ENCODE peak calls at places on chromosomes 5 and 9, in nine cellular contexts. N, A, D, J, T, X, F, B and E are unnamed samples.

GRCh38 chr9:136565075-136565721 is 19.4 kb upstream of the NOTCH1 start:
- DNase-seq in A (no peak), J (no peak), D (peak; percentile 85), T (no peak), F (no peak), B (no peak), N (no peak), X (no peak), E (peak; percentile 81)

GRCh38 chr9:123396007-123396511 is 40.1 kb downstream of the CRB2 start:
- DNase-seq in N (no peak), X (no peak), F (no peak), T (no peak), D (no peak), A (no peak), B (no peak), J (no peak), E (no peak)

GRCh38 chr5:134122530-134122929 is 8.0 kb downstream of the TCF7 start:
- DNase-seq in J (no peak), T (peak; percentile 51), N (peak; percentile 63), X (peak; percentile 67), D (no peak), A (no peak), F (no peak), B (no peak), E (no peak)

GRCh38 chr9:94973491-94973941 is 247.0 kb downstream of the AOPEP start:
- DNase-seq in N (no peak), X (no peak), J (no peak), B (no peak), A (no peak), D (no peak), T (no peak), F (peak; percentile 87), E (no peak)

GRCh38 chr5:130627145-130627544 is 537.9 kb downstream of the HINT1 start:
- DNase-seq in A (no peak), N (no peak), J (no peak), T (no peak), D (no peak), X (no peak), F (no peak), B (no peak), E (no peak)

GRCh38 chr9:84748112-84748511 is 78.6 kb downstream of the NTRK2 start:
- DNase-seq in B (no peak), F (no peak), N (no peak), J (no peak), T (no peak), A (no peak), X (no peak), D (no peak), E (no peak)

GRCh38 chr9:3879731-3880493 is 354.1 kb upstream of the RFX3 start:
- DNase-seq in F (no peak), X (no peak), N (no peak), D (no peak), T (no peak), A (no peak), J (no peak), B (no peak), E (no peak)

GRCh38 chr9:89006308-89006707 is 15.0 kb downstream of the S1PR3 start:
- DNase-seq in X (no peak), J (no peak), T (no peak), A (no peak), B (no peak), F (peak; percentile 44), D (no peak), N (no peak), E (no peak)

GRCh38 chr9:137833721-137834613 is 43.6 kb upstream of the CACNA1B start:
- DNase-seq in X (no peak), A (no peak), J (no peak), N (no peak), B (no peak), D (no peak), T (no peak), F (no peak), E (no peak)

GRCh38 chr5:133682496-133682895 is 70.2 kb upstream of the FSTL4 start:
- DNase-seq in F (no peak), A (no peak), T (no peak), B (no peak), N (no peak), X (no peak), J (no peak), D (no peak), E (no peak)

GRCh38 chr5:154836225-154836624 is 14.2 kb downstream of the FAXDC2 start:
- DNase-seq in D (no peak), N (no peak), A (no peak), T (no peak), F (peak; percentile 38), B (no peak), J (no peak), X (no peak), E (no peak)

GRCh38 chr5:16540421-16540820 is 74.8 kb upstream of the ZNF622 start:
- DNase-seq in A (no peak), B (peak; percentile 63), J (no peak), N (no peak), T (no peak), X (no peak), F (no peak), D (no peak), E (no peak)

GRCh38 chr9:86485359-86485758 is 131.1 kb upstream of the TUT7 start:
- DNase-seq in B (no peak), T (no peak), N (no peak), X (no peak), J (no peak), A (no peak), D (no peak), F (no peak), E (no peak)

GRCh38 chr5:120164989-120165388 is 299.1 kb upstream of the PRR16 start:
- DNase-seq in B (no peak), J (no peak), T (no peak), F (no peak), D (no peak), X (no peak), A (no peak), N (no peak), E (no peak)

GRCh38 chr5:132267931-132268501 is 10.5 kb downstream of the PDLIM4 start:
- DNase-seq in D (peak; percentile 57), N (no peak), T (no peak), X (no peak), A (peak; percentile 31), J (no peak), F (no peak), B (no peak), E (peak; percentile 37)

GRCh38 chr5:95901676-95902646 is 59.7 kb downstream of the ELL2 start:
- DNase-seq in J (no peak), N (no peak), X (no peak), B (no peak), D (no peak), F (peak; percentile 66), T (no peak), A (no peak), E (no peak)

GRCh38 chr9:76027426-76027825 is 137.0 kb downstream of the PCSK5 start:
- DNase-seq in J (no peak), A (no peak), D (no peak), T (no peak), N (no peak), X (no peak), F (no peak), B (no peak), E (no peak)

GRCh38 chr9:95620296-95620695 is 103.5 kb upstream of the PTCH1 start:
- DNase-seq in F (no peak), A (no peak), N (no peak), X (no peak), D (no peak), J (no peak), T (no peak), B (no peak), E (no peak)

GRCh38 chr9:99922711-99923030 is 16.2 kb downstream of the STX17 start:
- DNase-seq in T (no peak), J (no peak), B (no peak), N (no peak), F (no peak), D (no peak), A (no peak), X (no peak), E (no peak)

GRCh38 chr5:89087128-89087527 is 204.1 kb upstream of the MEF2C start:
- DNase-seq in N (no peak), T (no peak), B (no peak), X (no peak), J (no peak), D (no peak), A (no peak), F (no peak), E (no peak)

GRCh38 chr9:33919276-33919897 is 102.4 kb downstream of the UBE2R2 start:
- DNase-seq in F (no peak), J (no peak), B (no peak), N (no peak), T (no peak), D (no peak), X (no peak), A (no peak), E (no peak)

GRCh38 chr5:58382131-58382534 is 77.8 kb downstream of the PLK2 start:
- DNase-seq in B (no peak), F (no peak), D (no peak), J (no peak), X (no peak), N (no peak), T (no peak), A (no peak), E (no peak)

GRCh38 chr5:131640043-131640856 is 5.2 kb upstream of the RAPGEF6 start:
- DNase-seq in B (peak; percentile 17), T (peak; percentile 54), D (no peak), N (no peak), F (peak; percentile 63), A (no peak), J (peak; percentile 15), X (no peak), E (no peak)

GRCh38 chr5:111187079-111187478 is 37.1 kb upstream of the CAMK4 start:
- DNase-seq in J (no peak), A (no peak), N (no peak), B (no peak), X (no peak), T (no peak), F (no peak), D (no peak), E (no peak)

GRCh38 chr9:87223397-87224246 is 274.0 kb upstream of the DAPK1 start:
- DNase-seq in N (no peak), X (no peak), F (no peak), J (no peak), D (no peak), T (no peak), B (no peak), A (no peak), E (no peak)

GRCh38 chr5:51832934-51833470 is 449.8 kb downstream of the ISL1 start:
- DNase-seq in N (no peak), T (no peak), D (no peak), B (no peak), A (no peak), X (no peak), F (no peak), J (no peak), E (no peak)

GRCh38 chr5:172373680-172374079 is 80.6 kb downstream of the SH3PXD2B start:
- DNase-seq in N (no peak), X (no peak), B (no peak), A (no peak), J (no peak), D (no peak), T (no peak), F (no peak), E (no peak)

GRCh38 chr9:122347348-122348287 is 23.2 kb upstream of the PTGS1 start:
- DNase-seq in D (no peak), N (no peak), A (peak; percentile 36), T (peak; percentile 34), B (no peak), J (no peak), X (no peak), F (peak; percentile 58), E (peak; percentile 65)

GRCh38 chr5:136981936-136982335 is 517.2 kb downstream of the SPOCK1 start:
- DNase-seq in A (no peak), X (no peak), F (no peak), J (no peak), D (no peak), T (no peak), N (no peak), B (no peak), E (no peak)